ENCODE peak calls at places on chromosomes 6 and 20, in ten cellular contexts. P is HT1080, I is iris pigment epithelial cell, H is lung, D is IMR-90, V is neural crest cell, C is fibroblast of the conjunctiva, X is cardiac fibroblast, G is retinal pigment epithelial cell, S is NCI-H1417. U is an unnamed sample.

GRCh38 chr20:50587291-50587961 is 77.2 kb downstream of the PTPN1 start:
- DNase-seq in P (no peak), I (no peak), H (no peak), D (no peak), V (no peak), C (no peak), X (no peak), G (no peak), S (no peak), U (no peak)

GRCh38 chr6:7058250-7058923 is 49.4 kb upstream of the RREB1 start:
- DNase-seq in P (peak; percentile 98), I (peak; percentile 99), H (peak; percentile 86), D (peak; percentile 98), V (no peak), C (peak; percentile 85), X (peak; percentile 98), G (peak; percentile 68), S (no peak), U (peak; percentile 89)

GRCh38 chr20:8152183-8152582 is 20.1 kb downstream of the PLCB1 start:
- DNase-seq in P (peak; percentile 38), I (peak; percentile 72), H (no peak), D (peak; percentile 65), V (no peak), C (peak; percentile 17), X (peak; percentile 76), G (no peak), S (no peak), U (no peak)

GRCh38 chr20:42483694-42484303 is 705.9 kb downstream of the PTPRT start:
- DNase-seq in P (peak; percentile 37), I (no peak), H (no peak), D (no peak), V (peak; percentile 29), C (no peak), X (no peak), G (no peak), S (no peak), U (no peak)

GRCh38 chr20:21437816-21438215 is 40.5 kb upstream of the NKX2-4 start:
- DNase-seq in P (no peak), I (no peak), H (no peak), D (no peak), V (no peak), C (no peak), X (peak; percentile 2), G (no peak), S (no peak), U (no peak)

GRCh38 chr6:153108320-153108719 is 22.8 kb downstream of the RGS17 start:
- DNase-seq in P (peak; percentile 52), I (no peak), H (no peak), D (no peak), V (no peak), C (no peak), X (peak; percentile 54), G (no peak), S (no peak), U (no peak)

GRCh38 chr20:2890743-2891142 is 17.5 kb downstream of the PTPRA start:
- DNase-seq in P (peak; percentile 66), I (peak; percentile 26), H (no peak), D (peak; percentile 19), V (no peak), C (no peak), X (peak; percentile 27), G (no peak), S (no peak), U (no peak)

GRCh38 chr6:106747139-106747538 is 117.8 kb downstream of the QRSL1 start:
- DNase-seq in P (no peak), I (no peak), H (no peak), D (no peak), V (no peak), C (no peak), X (no peak), G (no peak), S (no peak), U (no peak)

GRCh38 chr20:48952656-48953055 is 31.1 kb downstream of the ARFGEF2 start:
- DNase-seq in P (no peak), I (no peak), H (no peak), D (no peak), V (no peak), C (no peak), X (no peak), G (no peak), S (no peak), U (no peak)

GRCh38 chr6:81485395-81485794 is 267.1 kb downstream of the TENT5A start:
- DNase-seq in P (no peak), I (no peak), H (no peak), D (no peak), V (no peak), C (no peak), X (no peak), G (no peak), S (no peak), U (no peak)

GRCh38 chr6:130362128-130362527 is 3.7 kb upstream of the TMEM200A start:
- DNase-seq in P (no peak), I (no peak), H (no peak), D (no peak), V (no peak), C (no peak), X (peak; percentile 11), G (no peak), S (no peak), U (no peak)

GRCh38 chr6:151677427-151677826 is 130.1 kb upstream of the ESR1 start:
- DNase-seq in P (no peak), I (no peak), H (no peak), D (no peak), V (no peak), C (no peak), X (peak; percentile 11), G (no peak), S (no peak), U (no peak)

GRCh38 chr20:17622851-17623508 is 53.1 kb downstream of the DSTN start:
- DNase-seq in P (no peak), I (no peak), H (no peak), D (no peak), V (no peak), C (no peak), X (no peak), G (no peak), S (no peak), U (peak; percentile 9)

GRCh38 chr20:41479113-41479512 is 112.5 kb upstream of the EMILIN3 start:
- DNase-seq in P (no peak), I (no peak), H (no peak), D (no peak), V (no peak), C (no peak), X (no peak), G (no peak), S (no peak), U (no peak)

GRCh38 chr6:38552136-38552535 is 87.6 kb downstream of the BTBD9 start:
- DNase-seq in P (no peak), I (no peak), H (no peak), D (no peak), V (no peak), C (no peak), X (no peak), G (no peak), S (no peak), U (no peak)

GRCh38 chr6:63643862-63644261 is 8.3 kb downstream of the PHF3 start:
- DNase-seq in P (no peak), I (peak; percentile 7), H (no peak), D (peak; percentile 11), V (no peak), C (no peak), X (peak; percentile 45), G (no peak), S (no peak), U (no peak)

GRCh38 chr20:56987992-56988391 is 278.4 kb downstream of the BMP7 start:
- DNase-seq in P (peak; percentile 39), I (no peak), H (no peak), D (no peak), V (no peak), C (no peak), X (no peak), G (no peak), S (no peak), U (no peak)

GRCh38 chr6:108767418-108768175 is 80.6 kb upstream of the ARMC2 start:
- DNase-seq in P (no peak), I (no peak), H (no peak), D (no peak), V (no peak), C (no peak), X (no peak), G (no peak), S (no peak), U (no peak)

GRCh38 chr20:63064745-63065711 is 58.3 kb upstream of the BHLHE23 start:
- DNase-seq in P (no peak), I (no peak), H (no peak), D (no peak), V (no peak), C (no peak), X (no peak), G (no peak), S (no peak), U (peak; percentile 1)

GRCh38 chr6:25682324-25682723 is 30.3 kb downstream of the SCGN start:
- DNase-seq in P (no peak), I (no peak), H (no peak), D (no peak), V (no peak), C (no peak), X (no peak), G (no peak), S (no peak), U (no peak)

GRCh38 chr6:35497571-35498406 is 910 bp upstream of the TEAD3 start:
- DNase-seq in P (peak; percentile 43), I (peak; percentile 62), H (peak; percentile 65), D (peak; percentile 75), V (peak; percentile 48), C (peak; percentile 82), X (peak; percentile 87), G (no peak), S (peak; percentile 32), U (no peak)

GRCh38 chr6:150652848-150653613 is 53.3 kb downstream of the PLEKHG1 start:
- DNase-seq in P (no peak), I (peak; percentile 20), H (no peak), D (no peak), V (no peak), C (no peak), X (peak; percentile 24), G (no peak), S (no peak), U (no peak)

GRCh38 chr20:62929051-62929538 is 2.8 kb upstream of the DIDO1 start:
- DNase-seq in P (no peak), I (peak; percentile 58), H (peak; percentile 73), D (peak; percentile 58), V (peak; percentile 25), C (no peak), X (peak; percentile 62), G (no peak), S (no peak), U (no peak)

GRCh38 chr6:159989882-159990480 is 21.1 kb downstream of the IGF2R start:
- DNase-seq in P (no peak), I (peak; percentile 69), H (no peak), D (peak; percentile 40), V (no peak), C (no peak), X (peak; percentile 71), G (no peak), S (no peak), U (no peak)

GRCh38 chr6:25314776-25315175 is 35.6 kb downstream of the CARMIL1 start:
- DNase-seq in P (no peak), I (no peak), H (no peak), D (no peak), V (no peak), C (no peak), X (no peak), G (no peak), S (no peak), U (no peak)

GRCh38 chr6:126312013-126312665 is 27.8 kb upstream of the CENPW start:
- DNase-seq in P (peak; percentile 37), I (peak; percentile 4), H (no peak), D (no peak), V (no peak), C (no peak), X (peak; percentile 26), G (no peak), S (peak; percentile 20), U (no peak)

GRCh38 chr6:129671442-129672344 is 38.3 kb downstream of the ARHGAP18 start:
- DNase-seq in P (peak; percentile 23), I (peak; percentile 38), H (peak; percentile 39), D (no peak), V (no peak), C (no peak), X (peak; percentile 39), G (no peak), S (no peak), U (no peak)

GRCh38 chr6:169248521-169248971 is 5.1 kb downstream of the THBS2 start:
- DNase-seq in P (no peak), I (no peak), H (no peak), D (no peak), V (no peak), C (no peak), X (no peak), G (no peak), S (no peak), U (no peak)

U was measured in gastrocnemius medialis.